ENCODE peak calls at places on chromosomes 12 and 14, in six cellular contexts. H is heart left ventricle; Q is effector memory CD4-positive, alpha-beta T cell; B is brain microvascular endothelial cell; K is fibroblast of lung; S is NB4. L is an unnamed sample.

GRCh38 chr14:99689266-99690236 is 5.5 kb downstream of the CYP46A1 start:
- DNase-seq in H (no peak), Q (no peak), B (no peak), K (no peak), S (no peak), L (no peak)

GRCh38 chr12:85951823-85952222 is 77.7 kb downstream of the NTS start:
- DNase-seq in H (no peak), Q (no peak), B (no peak), K (peak; percentile 9), S (peak; percentile 33), L (no peak)

GRCh38 chr14:51004801-51005526 is 60.7 kb upstream of the PYGL start:
- DNase-seq in H (no peak), Q (no peak), B (peak; percentile 27), K (peak; percentile 79), S (peak; percentile 45), L (no peak)

GRCh38 chr12:79423560-79423959 is 267.2 kb downstream of the PAWR start:
- DNase-seq in H (no peak), Q (no peak), B (no peak), K (no peak), S (no peak), L (no peak)

GRCh38 chr12:63930971-63931370 is 86.5 kb downstream of the SRGAP1 start:
- DNase-seq in H (no peak), Q (no peak), B (no peak), K (peak; percentile 73), S (no peak), L (no peak)

GRCh38 chr14:26293909-26294308 is 303.9 kb downstream of the NOVA1 start:
- DNase-seq in H (no peak), Q (no peak), B (no peak), K (no peak), S (no peak), L (no peak)

GRCh38 chr12:46609281-46609623 is 216.5 kb downstream of the SLC38A4 start:
- DNase-seq in H (no peak), Q (no peak), B (no peak), K (no peak), S (no peak), L (peak; percentile 63)

GRCh38 chr12:13179159-13180074 is 17.1 kb upstream of the EMP1 start:
- DNase-seq in H (no peak), Q (peak; percentile 6), B (peak; percentile 51), K (peak; percentile 48), S (peak; percentile 95), L (peak; percentile 45)

GRCh38 chr14:48325486-48325885 is 650.1 kb upstream of the MDGA2 start:
- DNase-seq in H (no peak), Q (no peak), B (no peak), K (peak; percentile 57), S (no peak), L (no peak)

GRCh38 chr14:90409209-90409730 is 12.4 kb downstream of the CALM1 start:
- DNase-seq in H (peak; percentile 74), Q (no peak), B (peak; percentile 98), K (peak; percentile 99), S (no peak), L (no peak)

GRCh38 chr12:25615119-25615518 is 62.0 kb upstream of the LMNTD1 start:
- DNase-seq in H (no peak), Q (no peak), B (peak; percentile 81), K (peak; percentile 90), S (peak; percentile 62), L (no peak)

GRCh38 chr14:92728781-92729364 is 19.6 kb downstream of the LGMN start:
- DNase-seq in H (no peak), Q (no peak), B (peak; percentile 54), K (peak; percentile 68), S (peak; percentile 32), L (no peak)

GRCh38 chr14:103418508-103418818 is 33.2 kb downstream of the MARK3 start:
- DNase-seq in H (no peak), Q (no peak), B (peak; percentile 66), K (peak; percentile 76), S (peak; percentile 94), L (no peak)

GRCh38 chr12:111826316-111826715 is 15.7 kb upstream of the MAPKAPK5 start:
- DNase-seq in H (no peak), Q (no peak), B (no peak), K (no peak), S (no peak), L (no peak)

GRCh38 chr14:53902307-53902706 is 54.3 kb downstream of the BMP4 start:
- DNase-seq in H (no peak), Q (no peak), B (no peak), K (no peak), S (no peak), L (no peak)

GRCh38 chr12:95248604-95249355 is 31.2 kb downstream of the VEZT start:
- DNase-seq in H (no peak), Q (no peak), B (no peak), K (no peak), S (no peak), L (no peak)

GRCh38 chr12:111447571-111448265 is 42.0 kb downstream of the SH2B3 start:
- DNase-seq in H (no peak), Q (no peak), B (no peak), K (no peak), S (peak; percentile 13), L (peak; percentile 19)

GRCh38 chr14:67962215-67962644 is 142.7 kb downstream of the RAD51B start:
- DNase-seq in H (no peak), Q (no peak), B (no peak), K (no peak), S (peak; percentile 59), L (no peak)

GRCh38 chr14:67961676-67962075 is 142.1 kb downstream of the RAD51B start:
- DNase-seq in H (no peak), Q (no peak), B (no peak), K (no peak), S (no peak), L (no peak)

GRCh38 chr14:67964391-67964812 is 144.8 kb downstream of the RAD51B start:
- DNase-seq in H (no peak), Q (no peak), B (no peak), K (no peak), S (no peak), L (no peak)

GRCh38 chr14:67963960-67964359 is 144.4 kb downstream of the RAD51B start:
- DNase-seq in H (no peak), Q (no peak), B (no peak), K (no peak), S (no peak), L (no peak)

DNA sequence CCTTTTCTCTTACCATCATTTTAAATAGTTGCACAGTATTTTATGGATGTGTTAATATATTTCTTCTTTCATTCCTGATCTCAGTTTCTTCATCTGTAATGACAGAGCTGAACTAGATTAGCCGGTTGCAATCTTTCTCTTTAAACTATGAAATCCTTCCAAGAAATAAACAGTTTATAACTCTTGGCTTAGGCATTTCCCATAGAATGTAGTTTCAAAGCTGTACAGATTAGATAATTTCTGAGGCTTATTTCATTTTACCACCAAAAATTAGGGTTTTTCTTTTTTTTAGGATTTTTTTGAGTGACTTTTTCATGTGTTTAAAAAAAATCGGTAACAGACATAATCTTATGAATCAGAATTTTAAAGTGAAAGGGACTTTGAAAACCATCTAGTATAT is 144.0 kb downstream of the RAD51B start:
- DNase-seq in H (no peak), Q (no peak), B (no peak), K (no peak), S (no peak), L (no peak)
- H3K4me3 ChIP-seq in H (no peak overlapping the region), Q (no peak overlapping the region), B (no peak overlapping the region), K (peak overlapping the region; percentile 18), S (no peak overlapping the region), L (no peak overlapping the region)

GRCh38 chr12:112977139-112977538 is 1.2 kb upstream of the OAS2 start:
- DNase-seq in H (no peak), Q (no peak), B (no peak), K (no peak), S (no peak), L (no peak)

GRCh38 chr12:112978163-112979081 is at the start of gene OAS2:
- DNase-seq in H (peak; percentile 64), Q (peak; percentile 61), B (peak; percentile 48), K (peak; percentile 15), S (peak; percentile 77), L (peak; percentile 84)

GRCh38 chr12:112979281-112979680 is 962 bp downstream of the OAS2 start:
- DNase-seq in H (peak; percentile 27), Q (no peak), B (no peak), K (no peak), S (no peak), L (peak; percentile 21)

GRCh38 chr12:112974904-112975303 is 3.4 kb upstream of the OAS2 start:
- DNase-seq in H (no peak), Q (no peak), B (no peak), K (no peak), S (no peak), L (no peak)

DNA sequence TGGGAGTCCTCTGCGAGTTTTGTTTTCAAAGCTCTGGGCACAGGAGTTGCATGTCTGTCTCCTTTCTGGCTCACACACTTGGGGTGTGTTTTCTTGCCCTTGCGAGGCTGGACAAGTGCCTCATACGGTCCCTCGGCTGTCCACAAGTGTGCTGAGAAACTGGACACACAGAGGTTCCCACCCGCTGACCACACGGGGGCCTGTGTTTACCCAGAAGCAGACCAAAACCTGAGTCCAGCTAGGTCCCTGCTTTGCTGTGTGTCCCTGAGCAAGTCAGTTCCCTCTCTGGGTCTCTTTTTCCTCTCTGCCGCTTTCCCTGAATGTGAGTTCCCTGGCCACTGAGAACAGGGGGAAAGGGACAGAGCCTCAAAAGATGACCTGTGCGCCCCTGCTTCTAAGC is 678 bp upstream of the OAS2 start:
- DNase-seq in H (no peak), Q (no peak), B (no peak), K (no peak), S (no peak), L (no peak)
- H3K4me3 ChIP-seq in H (peak overlapping the region; percentile 66), Q (peak overlapping the region; percentile 76), B (no peak overlapping the region), K (peak overlapping the region; percentile 39), S (no peak overlapping the region), L (peak overlapping the region; percentile 99)

GRCh38 chr12:96912943-96913342 is 5.9 kb downstream of the NEDD1 start:
- DNase-seq in H (no peak), Q (no peak), B (no peak), K (no peak), S (no peak), L (no peak)
- H3K4me3 ChIP-seq in H (no peak overlapping the region), Q (no peak overlapping the region), B (no peak overlapping the region), K (no peak overlapping the region), S (no peak overlapping the region), L (no peak overlapping the region)

GRCh38 chr12:131896811-131897270 is 2.4 kb downstream of the ULK1 start:
- DNase-seq in H (no peak), Q (no peak), B (peak; percentile 39), K (no peak), S (no peak), L (no peak)

GRCh38 chr12:131896080-131896810 is 1.8 kb downstream of the ULK1 start:
- DNase-seq in H (peak; percentile 92), Q (peak; percentile 36), B (peak; percentile 74), K (peak; percentile 88), S (peak; percentile 87), L (peak; percentile 46)

GRCh38 chr12:131897875-131898274 is 3.5 kb downstream of the ULK1 start:
- DNase-seq in H (no peak), Q (no peak), B (no peak), K (no peak), S (no peak), L (no peak)

GRCh38 chr12:131895640-131896079 is 1.2 kb downstream of the ULK1 start:
- DNase-seq in H (no peak), Q (no peak), B (no peak), K (no peak), S (no peak), L (peak; percentile 52)

DNA sequence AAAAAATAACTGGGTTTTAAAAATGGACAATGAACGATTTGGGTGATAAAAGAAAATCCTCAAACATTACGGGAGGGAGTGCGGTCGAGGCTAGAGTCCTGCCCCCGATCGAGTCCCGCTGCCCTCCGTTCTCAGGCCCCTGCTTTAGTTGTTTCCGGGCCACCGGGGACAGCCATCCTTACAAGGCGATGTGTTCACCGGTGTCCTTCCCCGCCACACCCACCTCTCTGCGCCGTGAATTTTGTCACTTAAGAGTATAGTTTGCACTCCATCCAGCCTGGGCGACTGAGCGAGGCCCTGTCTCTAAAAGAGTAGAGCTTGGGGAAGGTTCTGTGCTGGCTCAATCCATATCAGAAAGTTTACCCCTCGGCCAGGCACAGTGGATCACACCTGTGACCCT is 2.9 kb downstream of the ULK1 start:
- DNase-seq in H (no peak), Q (no peak), B (no peak), K (no peak), S (no peak), L (no peak)
- H3K4me3 ChIP-seq in H (no peak overlapping the region), Q (no peak overlapping the region), B (no peak overlapping the region), K (no peak overlapping the region), S (no peak overlapping the region), L (no peak overlapping the region)

L was measured in naive thymus-derived CD4-positive, alpha-beta T cell.